ENCODE peak calls at places on chromosomes 13 and 19, in four cellular contexts. S is neural progenitor cell, D is NT2/D1, F is astrocyte. L is an unnamed sample.

GRCh38 chr19:1567116-1567847 is 843 bp downstream of the MEX3D start:
- DNase-seq in D (no peak), F (peak; percentile 12), S (peak; percentile 63), L (peak; percentile 78)

GRCh38 chr13:27131202-27131623 is 40.4 kb downstream of the USP12 start:
- DNase-seq in D (no peak), S (no peak), F (peak; percentile 66), L (no peak)

GRCh38 chr19:41795031-41795461 is 1.3 kb upstream of the CEACAM3 start:
- DNase-seq in F (no peak), S (peak; percentile 57), D (peak; percentile 9), L (peak; percentile 67)

GRCh38 chr19:3506384-3507340 is 551 bp downstream of the FZR1 start:
- DNase-seq in S (peak; percentile 47), D (no peak), F (no peak), L (peak; percentile 60)

GRCh38 chr13:43014162-43014561 is 9.2 kb upstream of the DNAJC15 start:
- DNase-seq in S (no peak), F (no peak), D (no peak), L (peak; percentile 51)

GRCh38 chr19:38386968-38387549 is 775 bp downstream of the GGN start:
- DNase-seq in D (no peak), F (no peak), S (no peak), L (no peak)

GRCh38 chr19:19278315-19278714 is 5.2 kb upstream of the TM6SF2 start:
- DNase-seq in D (no peak), F (no peak), S (no peak), L (no peak)

GRCh38 chr19:35216833-35217707 is 11.5 kb downstream of the FAM187B start:
- DNase-seq in F (no peak), D (no peak), S (no peak), L (no peak)

GRCh38 chr19:23440791-23441190 is 45.5 kb upstream of the ZNF91 start:
- DNase-seq in F (no peak), D (peak; percentile 42), S (no peak), L (no peak)

GRCh38 chr19:38375098-38375493 is 725 bp downstream of the PSMD8 start:
- DNase-seq in S (no peak), D (no peak), F (no peak), L (peak; percentile 72)

GRCh38 chr19:47619763-47620162 is 10.8 kb downstream of the BICRA start:
- DNase-seq in D (peak; percentile 66), S (peak; percentile 22), F (peak; percentile 64), L (no peak)

GRCh38 chr19:47625650-47626049 is 16.7 kb downstream of the BICRA start:
- DNase-seq in F (no peak), S (no peak), D (no peak), L (no peak)

GRCh38 chr19:47626238-47626637 is 17.3 kb downstream of the BICRA start:
- DNase-seq in D (no peak), F (no peak), S (no peak), L (no peak)

GRCh38 chr19:47623151-47623920 is 14.4 kb downstream of the BICRA start:
- DNase-seq in F (no peak), S (no peak), D (no peak), L (no peak)

DNA sequence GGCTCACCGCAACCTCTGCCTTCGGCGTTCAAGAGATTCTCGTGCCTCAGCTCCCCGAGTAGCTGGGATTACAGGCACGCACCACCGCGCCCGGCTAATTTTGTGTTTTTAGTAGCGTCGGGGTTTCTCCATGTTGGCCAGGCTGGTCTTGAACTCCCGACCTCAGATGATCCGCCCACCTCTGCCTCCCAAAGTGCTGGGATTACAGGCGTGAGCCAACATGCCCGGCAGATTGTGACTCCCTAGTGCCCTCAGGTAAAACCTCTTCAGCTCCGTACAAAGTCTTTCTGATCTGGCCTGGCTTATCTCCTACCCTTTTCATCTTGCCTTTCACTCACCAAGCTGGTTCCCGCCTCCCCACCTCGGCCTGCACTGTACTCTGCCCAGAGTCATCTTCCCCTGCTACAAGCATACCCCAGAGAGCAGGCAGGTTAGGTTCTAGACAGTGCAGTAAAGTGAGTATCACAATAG is 15.0 kb downstream of the BICRA start:
- DNase-seq in S (no peak), D (no peak), F (no peak), L (no peak)
- H3K9ac ChIP-seq in S (no peak overlapping the region), D (no peak overlapping the region), F (no peak overlapping the region), L (no peak overlapping the region)

GRCh38 chr13:48624016-48624415 is 29.7 kb upstream of the CYSLTR2 start:
- DNase-seq in S (no peak), F (no peak), D (no peak), L (no peak)
- H3K9me3 ChIP-seq in S (no peaks in the 10 kb centered on the region), F (no peaks in the 10 kb centered on the region), D (peaks cover 4% of the 10 kb centered on the region), L (peaks cover 14% of the 10 kb centered on the region)

DNA sequence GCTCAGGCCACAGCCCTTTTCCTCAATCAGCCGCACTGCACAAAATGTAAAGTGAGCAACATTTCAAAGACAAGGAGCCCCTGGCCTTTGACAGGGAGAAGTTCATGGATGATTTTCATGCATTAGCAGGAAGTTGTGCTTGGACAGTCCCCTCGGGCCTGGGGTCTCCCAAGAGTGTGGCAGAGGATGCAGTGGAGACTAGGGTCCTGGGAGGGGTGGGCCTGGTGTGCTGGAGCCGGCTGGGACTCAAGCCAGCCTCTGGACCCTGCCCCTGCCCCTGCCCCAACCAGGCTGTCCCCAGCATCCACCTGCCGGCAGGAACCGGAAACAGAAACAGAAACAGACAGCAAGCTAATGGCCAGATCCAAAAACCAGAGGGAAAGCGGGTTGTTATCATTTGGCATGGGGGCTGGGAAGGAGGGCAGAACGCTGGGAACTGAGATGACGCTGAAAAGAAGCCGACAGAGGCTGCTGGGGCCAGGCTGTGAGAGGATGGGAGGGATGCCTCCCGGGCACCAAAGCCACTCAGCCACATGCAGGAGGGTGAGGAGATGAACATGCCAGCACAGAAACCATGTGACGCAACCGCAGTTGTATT is 2.3 kb downstream of the GAS6 start:
- DNase-seq in F (no peak), D (no peak), S (no peak), L (peak; percentile 20)
- H3K4me3 ChIP-seq in F (no peak overlapping the region), D (no peak overlapping the region), S (no peak overlapping the region), L (peak overlapping the region; percentile 82)

DNA sequence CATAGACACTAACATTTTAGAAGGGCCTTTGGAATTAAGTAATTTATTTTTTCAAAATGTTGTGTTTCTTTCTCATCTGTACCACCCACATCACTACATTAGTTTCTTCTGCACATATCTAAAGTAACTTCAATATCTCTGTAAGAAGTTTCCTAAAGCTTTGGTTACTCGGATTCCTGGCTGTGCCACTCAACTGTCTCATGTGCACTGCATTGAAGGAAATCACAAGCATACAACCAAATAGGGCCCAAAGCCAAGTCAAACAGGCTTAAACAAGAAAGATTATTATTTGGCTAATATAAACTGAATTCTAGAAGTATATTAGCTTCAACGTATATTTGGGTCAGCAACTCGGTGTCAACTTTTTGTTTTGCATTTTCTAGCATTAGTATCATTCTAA is 1647.6 kb upstream of the SPRY2 start:
- DNase-seq in D (no peak), F (no peak), S (no peak), L (no peak)
- H3K9ac ChIP-seq in D (no peak overlapping the region), F (no peak overlapping the region), S (no peak overlapping the region), L (no peak overlapping the region)

GRCh38 chr13:20544186-20544914 is 18.7 kb upstream of the CRYL1 start:
- DNase-seq in F (no peak), S (no peak), D (no peak), L (no peak)

GRCh38 chr13:20547479-20547908 is 19.5 kb upstream of the IFT88 start:
- DNase-seq in D (no peak), S (no peak), F (no peak), L (no peak)

GRCh38 chr13:20550799-20551198 is 16.2 kb upstream of the IFT88 start:
- DNase-seq in S (no peak), D (no peak), F (no peak), L (no peak)

DNA sequence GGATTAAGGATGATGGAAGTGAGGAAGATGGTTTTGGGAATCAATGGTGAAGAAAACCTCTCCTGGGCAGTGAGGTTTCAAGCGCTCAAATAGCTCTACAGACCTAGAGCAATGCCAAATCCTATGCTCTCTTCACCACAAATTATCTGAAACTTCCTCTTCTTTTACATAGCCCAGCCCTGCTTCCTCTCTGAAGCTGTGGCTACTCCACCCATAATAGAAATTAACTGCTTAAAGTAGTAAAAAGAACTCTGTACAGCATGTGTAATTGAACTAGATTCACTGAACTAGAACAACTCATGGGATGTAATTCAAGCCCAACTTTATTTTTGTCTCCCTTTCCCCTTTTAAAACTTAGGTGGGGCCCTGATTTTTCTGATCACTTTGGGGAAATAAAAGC is 20.4 kb upstream of the IFT88 start:
- DNase-seq in F (no peak), D (no peak), S (no peak), L (no peak)
- H3K9me3 ChIP-seq in F (no peaks in the 10 kb centered on the region), D (no peaks in the 10 kb centered on the region), S (no peaks in the 10 kb centered on the region), L (no peaks in the 10 kb centered on the region)

GRCh38 chr13:51251480-51251879 is 29.3 kb downstream of the FAM124A start:
- DNase-seq in S (no peak), D (no peak), F (no peak), L (no peak)
- H3K4me3 ChIP-seq in S (no peak overlapping the region), D (no peak overlapping the region), F (no peak overlapping the region), L (no peak overlapping the region)

GRCh38 chr13:114318624-114319023 is 4.3 kb downstream of the CHAMP1 start:
- DNase-seq in F (no peak), S (no peak), D (no peak), L (peak; percentile 16)

GRCh38 chr13:114323349-114323748 is 9.0 kb downstream of the CHAMP1 start:
- DNase-seq in D (no peak), S (no peak), F (no peak), L (no peak)

GRCh38 chr13:114320065-114320464 is 5.8 kb downstream of the CHAMP1 start:
- DNase-seq in F (no peak), D (no peak), S (no peak), L (no peak)

GRCh38 chr13:114321256-114321655 is 7.0 kb downstream of the CHAMP1 start:
- DNase-seq in D (no peak), S (no peak), F (no peak), L (no peak)

GRCh38 chr13:114319441-114319871 is 5.2 kb downstream of the CHAMP1 start:
- DNase-seq in D (no peak), F (peak; percentile 85), S (no peak), L (peak; percentile 79)
- H3K9ac ChIP-seq in D (no peak overlapping the region), F (peak overlapping the region; percentile 15), S (no peak overlapping the region), L (no peak overlapping the region)

GRCh38 chr19:32146664-32147063 is 198.7 kb upstream of the ZNF507 start:
- DNase-seq in F (no peak), S (no peak), D (no peak), L (no peak)
- H3K9me3 ChIP-seq in F (no peaks in the 10 kb centered on the region), S (peaks cover 11% of the 10 kb centered on the region), D (peaks cover 14% of the 10 kb centered on the region), L (peaks cover 17% of the 10 kb centered on the region)

GRCh38 chr19:4971816-4972495 is 3.0 kb downstream of the KDM4B start:
- DNase-seq in F (no peak), D (no peak), S (no peak), L (no peak)
- H3K4me3 ChIP-seq in F (peak overlapping the region; percentile 76), D (no peak overlapping the region), S (peak overlapping the region; percentile 71), L (peak overlapping the region; percentile 86)

L was measured in adipocyte.